ENCODE peak calls at places on chromosomes 11 and 22, in six cellular contexts. A is NAMALWA; U is activated naive CD4-positive, alpha-beta T cell treated with anti-CD3 and anti-CD28 coated beads for 36 hours; F is choroid plexus epithelial cell; E is stimulated activated CD4-positive, alpha-beta T cell treated with anti-CD3 and anti-CD28 coated beads, Interleukin-15, amount 100 ng/mL, for 48 hours; M is activated T-cell treated with anti-CD3 and anti-CD28 coated beads, Interleukin-2, amount 50 U/mL, for 4 hours. J is an unnamed sample.
A peak's percentile ranks its signal among the peaks of the same experiment; 100 is the strongest.

GRCh38 chr22:17114173-17114957 is 6.8 kb downstream of the TMEM121B start:
- DNase-seq in U (no peak), A (no peak), M (no peak), E (no peak), F (no peak), J (no peak)

GRCh38 chr22:21760640-21761039 is 25.0 kb upstream of the YPEL1 start:
- DNase-seq in F (peak; percentile 97), E (no peak), M (no peak), U (no peak), A (no peak), J (peak; percentile 17)

GRCh38 chr11:19697721-19698121 is 14.9 kb upstream of the NAV2 start:
- DNase-seq in F (peak; percentile 52), M (no peak), A (no peak), U (no peak), E (no peak), J (no peak)

GRCh38 chr11:10305964-10306918 is 1.4 kb downstream of the ADM start:
- DNase-seq in U (peak; percentile 37), M (no peak), E (no peak), A (no peak), F (peak; percentile 70), J (no peak)

GRCh38 chr22:43533131-43533530 is 121.3 kb downstream of the MPPED1 start:
- DNase-seq in E (no peak), A (no peak), F (no peak), M (no peak), U (no peak), J (no peak)

GRCh38 chr11:95149659-95150294 is 60.1 kb downstream of the ENDOD1 start:
- DNase-seq in U (no peak), A (no peak), M (no peak), F (peak; percentile 35), E (no peak), J (no peak)

GRCh38 chr11:2694995-2695939 is 4.5 kb downstream of the KCNQ1OT1 start:
- DNase-seq in A (no peak), M (no peak), U (no peak), F (no peak), E (no peak), J (no peak)

GRCh38 chr11:75836422-75836821 is 21.4 kb downstream of the UVRAG start:
- DNase-seq in E (no peak), U (no peak), A (no peak), F (no peak), M (no peak), J (peak; percentile 19)

GRCh38 chr22:46229701-46230100 is 20.4 kb downstream of the CDPF1 start:
- DNase-seq in M (no peak), E (no peak), U (no peak), A (no peak), F (peak; percentile 47), J (no peak)

GRCh38 chr11:120295110-120295509 is 30.0 kb upstream of the TLCD5 start:
- DNase-seq in F (no peak), A (no peak), M (no peak), E (no peak), U (no peak), J (no peak)

GRCh38 chr22:48185656-48186055 is 1423.2 kb downstream of the TBC1D22A start:
- DNase-seq in A (peak; percentile 11), E (no peak), M (no peak), U (no peak), F (no peak), J (no peak)

GRCh38 chr22:39738746-39739145 is 154.8 kb downstream of the ENTHD1 start:
- DNase-seq in U (no peak), F (peak; percentile 51), A (no peak), M (no peak), E (no peak), J (no peak)

GRCh38 chr11:85961130-85961529 is 105.9 kb downstream of the CCDC83 start:
- DNase-seq in F (no peak), M (no peak), A (no peak), E (no peak), U (no peak), J (no peak)

GRCh38 chr11:59582006-59582405 is 33.6 kb downstream of the OSBP start:
- DNase-seq in E (no peak), M (no peak), A (no peak), U (no peak), F (no peak), J (no peak)

GRCh38 chr11:30666817-30667216 is 80.7 kb upstream of the MPPED2 start:
- DNase-seq in U (no peak), F (no peak), A (no peak), M (no peak), E (no peak), J (no peak)

GRCh38 chr11:24064309-24064903 is 432.4 kb upstream of the LUZP2 start:
- DNase-seq in M (no peak), U (no peak), E (no peak), F (peak; percentile 51), A (no peak), J (no peak)

GRCh38 chr11:118652681-118653181 is 26.7 kb downstream of the TREH start:
- DNase-seq in E (no peak), F (no peak), A (peak; percentile 21), M (no peak), U (no peak), J (peak; percentile 50)

J was measured in KBM-7.